ENCODE peak calls at places on chromosomes 12 and 14, in six cellular contexts. H is IMR-90, P is neuronal stem cell, N is mesendoderm, Z is H9, T is H1. O is an unnamed sample.

GRCh38 chr12:69719336-69720316 is 19.0 kb upstream of the RAB3IP start:
- DNase-seq in P (no peak), Z (no peak), N (no peak), T (no peak), H (no peak), O (no peak)

GRCh38 chr14:52032196-52032865 is 36.5 kb downstream of the NID2 start:
- DNase-seq in T (no peak), Z (no peak), N (no peak), P (no peak), H (no peak), O (no peak)

GRCh38 chr14:51538973-51539372 is 112.7 kb upstream of the FRMD6 start:
- DNase-seq in T (no peak), P (no peak), N (no peak), Z (no peak), H (no peak), O (no peak)

GRCh38 chr14:64682173-64682710 is 22.0 kb upstream of the PLEKHG3 start:
- DNase-seq in H (peak; percentile 38), Z (peak; percentile 86), N (peak; percentile 74), P (no peak), T (no peak), O (no peak)

GRCh38 chr14:54735424-54735823 is 167.2 kb downstream of the GCH1 start:
- DNase-seq in P (no peak), N (no peak), T (no peak), Z (no peak), H (no peak), O (no peak)

GRCh38 chr14:50099335-50099734 is 17.0 kb downstream of the VCPKMT start:
- DNase-seq in P (no peak), N (no peak), H (no peak), T (no peak), Z (no peak), O (no peak)

GRCh38 chr12:6376079-6376941 is 947 bp upstream of the SCNN1A start:
- DNase-seq in T (peak; percentile 54), N (peak; percentile 92), P (no peak), H (peak; percentile 64), Z (peak; percentile 83), O (peak; percentile 57)

GRCh38 chr12:74537126-74537706 is 419 bp upstream of the ATXN7L3B start:
- DNase-seq in P (peak; percentile 21), N (peak; percentile 54), H (peak; percentile 69), Z (no peak), T (no peak), O (peak; percentile 91)

GRCh38 chr14:95523051-95523817 is 6.8 kb upstream of the SYNE3 start:
- DNase-seq in P (no peak), H (peak; percentile 55), T (no peak), N (peak; percentile 47), Z (no peak), O (peak; percentile 40)

GRCh38 chr14:99264691-99265090 is 7.3 kb downstream of the BCL11B start:
- DNase-seq in H (no peak), T (no peak), Z (no peak), N (no peak), P (no peak), O (no peak)

GRCh38 chr12:83186437-83186836 is 499.7 kb downstream of the TMTC2 start:
- DNase-seq in T (no peak), H (no peak), P (no peak), Z (no peak), N (no peak), O (no peak)

GRCh38 chr12:121786441-121786825 is 7.1 kb downstream of the RHOF start:
- DNase-seq in H (peak; percentile 94), T (no peak), Z (no peak), P (no peak), N (peak; percentile 83), O (peak; percentile 98)

GRCh38 chr14:55249423-55249822 is 21.8 kb upstream of the FBXO34 start:
- DNase-seq in P (no peak), T (no peak), H (peak; percentile 72), Z (no peak), N (no peak), O (no peak)

GRCh38 chr14:100658514-100658886 is 68.2 kb upstream of the DLK1 start:
- DNase-seq in H (no peak), Z (peak; percentile 65), N (peak; percentile 48), P (no peak), T (no peak), O (no peak)

GRCh38 chr14:94000986-94001385 is 3.9 kb downstream of the CCDC197 start:
- DNase-seq in P (no peak), Z (no peak), T (no peak), N (no peak), H (no peak), O (no peak)

GRCh38 chr12:52183544-52183910 is 8.3 kb downstream of the KRT80 start:
- DNase-seq in P (no peak), Z (no peak), N (no peak), H (peak; percentile 15), T (no peak), O (no peak)
- H4K8ac ChIP-seq in P (no peak overlapping the region), Z (no peak overlapping the region), N (no peak overlapping the region), H (peak overlapping the region; percentile 98), T (no peak overlapping the region), O (peak overlapping the region; percentile 66)

GRCh38 chr12:12723147-12723680 is 6.0 kb downstream of the CDKN1B start:
- DNase-seq in P (no peak), Z (no peak), T (no peak), H (peak; percentile 37), N (no peak), O (no peak)
- H3K27ac ChIP-seq in P (peak overlapping the region; percentile 100), Z (no peak overlapping the region), T (no peak overlapping the region), H (peak overlapping the region; percentile 100), N (no peak overlapping the region), O (no peak overlapping the region)

DNA sequence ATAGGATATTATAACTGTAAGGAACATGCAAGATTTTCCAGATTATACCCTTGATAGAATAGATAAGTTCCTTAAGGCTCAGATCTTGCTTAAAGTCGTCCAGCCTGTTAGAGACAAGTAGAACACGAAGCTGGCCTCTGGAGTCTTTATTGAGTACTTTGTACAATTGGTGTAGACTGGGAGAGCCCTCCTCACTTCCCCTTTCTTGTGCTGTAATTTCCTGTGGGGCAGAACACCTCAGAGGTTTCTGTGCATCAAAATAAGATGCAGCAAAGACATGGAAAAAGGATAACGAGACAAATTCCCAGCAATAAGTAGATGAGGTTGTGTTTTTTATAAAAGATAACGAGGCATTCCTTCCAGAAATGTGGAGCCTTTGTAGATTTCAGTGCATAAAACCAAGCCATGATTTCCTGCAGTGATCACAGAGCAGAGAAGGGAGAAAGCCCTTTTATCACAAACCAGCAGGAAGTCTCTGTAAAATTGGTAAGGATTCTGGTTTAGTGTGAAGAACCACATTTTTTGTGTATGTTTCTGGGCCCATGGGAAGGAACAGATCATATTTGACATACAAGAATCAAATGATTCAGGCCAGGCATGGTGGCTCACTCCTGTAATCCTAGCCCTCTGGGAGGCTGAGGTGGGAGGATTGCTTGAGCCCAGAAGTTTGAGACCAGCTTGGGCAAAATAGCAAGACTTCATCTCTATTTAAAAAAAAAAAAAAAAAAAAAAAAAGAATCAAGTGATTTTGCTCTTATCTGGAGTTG is 18.0 kb downstream of the GPRC5A start:
- DNase-seq in P (no peak), N (no peak), Z (no peak), T (no peak), H (no peak), O (peak; percentile 78)
- H4K8ac ChIP-seq in P (no peak overlapping the region), N (no peak overlapping the region), Z (no peak overlapping the region), T (no peak overlapping the region), H (no peak overlapping the region), O (no peak overlapping the region)

GRCh38 chr12:11794751-11795150 is 145.3 kb downstream of the ETV6 start:
- DNase-seq in T (no peak), Z (no peak), P (no peak), H (no peak), N (no peak), O (no peak)

GRCh38 chr12:11793896-11794295 is 144.4 kb downstream of the ETV6 start:
- DNase-seq in P (no peak), N (no peak), Z (no peak), T (no peak), H (peak; percentile 54), O (no peak)

GRCh38 chr12:11794311-11794710 is 144.8 kb downstream of the ETV6 start:
- DNase-seq in H (no peak), T (no peak), N (no peak), Z (no peak), P (no peak), O (no peak)

GRCh38 chr12:11795910-11796459 is 146.5 kb downstream of the ETV6 start:
- DNase-seq in P (peak; percentile 27), N (peak; percentile 71), H (peak; percentile 91), T (no peak), Z (no peak), O (peak; percentile 40)

DNA sequence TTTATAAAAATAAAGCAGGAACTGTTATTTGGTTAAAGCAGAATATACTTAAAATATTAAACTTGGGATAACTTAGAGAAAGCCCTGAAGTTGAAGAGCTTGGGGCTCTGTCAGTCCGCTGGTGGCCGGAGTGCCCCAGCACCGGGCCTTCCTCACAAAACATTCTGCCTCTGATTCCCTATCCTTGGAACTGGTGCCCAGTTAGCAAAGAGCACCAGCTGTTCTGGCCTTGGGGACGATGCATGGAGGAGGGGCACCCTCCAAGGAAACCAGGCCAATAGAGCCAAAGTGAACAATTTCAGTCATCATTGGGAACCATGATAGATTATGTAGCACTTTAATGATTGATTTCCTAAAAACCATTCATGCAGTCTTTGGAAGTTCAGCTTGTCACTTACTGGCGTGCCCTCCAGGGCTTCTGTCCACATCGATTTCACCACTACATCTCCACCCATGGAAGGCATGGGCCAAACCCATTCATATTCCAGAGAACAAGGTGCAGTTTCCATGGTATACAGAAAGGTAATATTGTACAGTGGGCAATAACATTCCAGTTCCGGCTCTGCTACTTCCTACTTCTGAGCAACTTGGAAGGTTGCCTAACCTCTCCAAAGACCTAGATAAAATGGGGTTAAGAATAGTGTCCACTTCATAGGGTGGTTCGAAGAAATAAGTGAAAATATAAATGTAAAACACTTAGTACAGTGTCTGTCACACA is 145.9 kb downstream of the ETV6 start:
- DNase-seq in T (no peak), P (no peak), N (no peak), H (no peak), Z (no peak), O (no peak)
- H3K27ac ChIP-seq in T (no peak overlapping the region), P (no peak overlapping the region), N (no peak overlapping the region), H (peak overlapping the region; percentile 77), Z (no peak overlapping the region), O (peak overlapping the region; percentile 65)